ENCODE peak calls at places on chromosome 5, in seven cellular contexts. V is GM12891, W is esophagus muscularis mucosa, C is breast epithelium, G is endothelial cell of umbilical vein, K is HCT116, N is GM12892. I is an unnamed sample.

GRCh38 chr5:15929616-15930303 is 249.8 kb downstream of the MARCHF11 start:
- DNase-seq in W (peak; percentile 37), G (no peak), V (no peak), K (no peak), N (no peak), C (no peak), I (no peak)

GRCh38 chr5:122257000-122257399 is 55.0 kb upstream of the SNCAIP start:
- DNase-seq in K (no peak), N (no peak), W (no peak), G (no peak), C (no peak), V (no peak), I (no peak)

GRCh38 chr5:129125819-129126218 is 31.3 kb downstream of the ISOC1 start:
- DNase-seq in G (no peak), N (no peak), V (peak; percentile 2), C (no peak), W (no peak), K (no peak), I (no peak)

GRCh38 chr5:16007750-16008415 is 171.7 kb downstream of the MARCHF11 start:
- DNase-seq in G (no peak), W (no peak), C (no peak), K (no peak), V (no peak), N (no peak), I (no peak)

GRCh38 chr5:180098991-180099732 is 27.6 kb upstream of the RNF130 start:
- DNase-seq in N (no peak), W (no peak), V (no peak), K (no peak), C (no peak), G (no peak), I (no peak)

GRCh38 chr5:38258319-38259061 is at the start of gene EGFLAM:
- DNase-seq in W (no peak), C (no peak), K (no peak), V (peak; percentile 15), G (no peak), N (no peak), I (no peak)

GRCh38 chr5:77960305-77960704 is 184.2 kb upstream of the TBCA start:
- DNase-seq in N (no peak), V (no peak), C (no peak), W (no peak), G (no peak), K (no peak), I (no peak)

GRCh38 chr5:147552897-147553296 is 43.0 kb upstream of the DPYSL3 start:
- DNase-seq in V (no peak), C (no peak), G (no peak), N (no peak), K (no peak), W (no peak), I (no peak)

GRCh38 chr5:116084231-116084630 is 594 bp upstream of the COMMD10 start:
- DNase-seq in C (no peak), K (no peak), N (peak; percentile 20), G (no peak), W (no peak), V (no peak), I (peak; percentile 43)

GRCh38 chr5:158450761-158451160 is 591.8 kb upstream of the CLINT1 start:
- DNase-seq in C (no peak), K (no peak), W (no peak), G (no peak), V (no peak), N (no peak), I (no peak)

DNA sequence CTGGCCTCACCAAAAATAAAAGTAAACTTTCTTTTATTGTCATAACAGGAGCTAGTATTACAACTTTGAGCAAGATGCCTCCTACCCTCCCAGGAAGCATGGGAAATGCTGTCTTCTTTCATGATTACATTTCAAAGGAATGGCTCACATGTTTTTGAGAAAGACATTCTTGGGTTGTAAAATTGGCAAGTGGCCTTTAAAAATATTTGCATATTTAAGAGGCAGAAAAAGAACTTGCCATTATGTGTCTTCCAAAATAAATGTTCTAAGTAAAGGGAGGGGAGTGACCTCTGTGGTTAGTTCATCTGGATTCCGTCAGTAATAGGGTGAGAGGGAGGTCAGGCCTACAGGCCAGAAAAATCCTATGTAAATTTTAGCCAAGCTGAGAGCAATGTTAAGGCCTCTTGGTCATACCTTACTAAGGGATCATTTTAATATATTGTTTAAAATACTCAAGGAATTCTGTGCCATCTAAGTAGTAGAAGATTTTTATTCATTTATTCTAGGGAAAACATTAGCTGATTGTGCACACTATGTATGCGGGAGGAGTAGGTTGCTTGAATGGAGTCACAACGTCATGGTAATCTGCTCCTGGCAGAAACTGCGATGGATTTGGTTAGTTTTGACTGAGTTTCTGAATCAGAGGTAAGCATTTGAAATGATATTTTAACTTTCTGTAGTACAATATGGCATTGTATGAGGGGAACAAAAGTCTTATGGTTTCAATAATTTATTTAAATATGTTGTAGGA is 1485.7 kb upstream of the CDH9 start:
- DNase-seq in V (no peak), K (no peak), W (no peak), N (no peak), G (peak; percentile 45), C (no peak), I (no peak)
- TF ChIP-seq POLR2AphosphoS5 in V (no peak), K (no peak), W (peak; percentile 23), N (no peak), G (no peak), C (no peak), I (no peak)

DNA sequence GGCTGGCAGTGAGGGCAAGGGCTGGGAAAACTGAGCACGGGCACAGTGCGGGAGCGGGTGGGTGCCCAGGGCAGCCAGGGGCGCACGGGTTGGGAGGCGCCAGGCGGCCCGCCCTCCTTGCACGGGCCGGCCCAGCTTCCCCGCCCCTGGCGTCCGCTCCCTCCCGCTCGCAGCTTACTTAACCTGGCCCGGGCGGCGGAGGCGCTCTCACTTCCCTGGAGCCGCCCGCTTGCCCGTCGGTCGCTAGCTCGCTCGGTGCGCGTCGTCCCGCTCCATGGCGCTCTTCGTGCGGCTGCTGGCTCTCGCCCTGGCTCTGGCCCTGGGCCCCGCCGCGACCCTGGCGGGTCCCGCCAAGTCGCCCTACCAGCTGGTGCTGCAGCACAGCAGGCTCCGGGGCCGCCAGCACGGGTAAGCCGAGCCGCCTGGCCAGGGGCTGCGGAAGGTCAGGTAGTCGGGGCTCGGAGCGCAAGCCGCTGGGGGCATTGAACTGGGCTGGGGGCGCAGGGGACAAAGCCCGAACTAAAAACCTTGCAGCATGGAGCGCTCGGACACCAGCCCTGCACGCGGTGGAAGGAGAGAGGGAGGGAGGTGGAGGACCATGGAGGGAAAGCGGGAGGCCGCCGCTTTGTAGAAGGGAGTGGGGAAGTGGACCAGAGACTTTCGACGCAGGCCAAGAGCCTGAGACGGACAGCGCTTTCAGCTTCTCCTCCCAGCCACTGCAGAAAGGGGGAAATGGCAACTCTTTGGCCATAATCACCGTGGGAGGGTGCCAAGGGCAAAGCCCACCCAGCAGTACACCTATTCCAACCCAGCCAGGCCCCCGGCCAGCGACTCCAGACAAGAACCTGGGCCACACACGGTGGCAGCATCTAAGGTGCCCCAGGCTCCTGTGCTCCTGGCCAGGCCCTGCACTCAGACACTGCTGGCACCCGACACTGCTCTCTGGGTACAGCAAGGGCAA is at the start of gene TGFBI:
- DNase-seq in G (peak; percentile 47), C (no peak), V (no peak), W (no peak), N (no peak), K (no peak), I (peak; percentile 93)
- TF ChIP-seq POLR2A in G (no peak), C (no peak), V (no peak), W (no peak), N (no peak), K (no peak), I (no peak)

DNA sequence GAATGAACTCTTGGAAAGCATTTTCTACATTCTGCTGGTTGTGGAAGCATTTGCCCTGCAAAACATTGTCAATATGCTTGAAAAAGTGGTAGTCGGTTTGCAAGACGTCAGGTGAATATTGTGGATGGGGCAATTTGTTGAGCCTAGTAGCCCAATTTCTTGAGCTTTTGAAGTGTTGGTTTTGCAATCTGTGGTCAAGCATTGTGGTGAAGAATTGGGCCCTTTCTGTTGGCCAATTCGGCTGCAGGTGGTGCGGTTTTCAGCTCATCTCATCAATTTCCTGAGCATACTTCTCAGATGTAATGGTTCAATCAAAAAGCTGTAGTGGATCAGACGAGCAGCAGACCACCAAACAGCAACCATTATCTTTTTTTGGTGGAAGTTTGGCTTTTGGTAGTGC is 426.8 kb upstream of the CDH9 start:
- DNase-seq in N (no peak), K (no peak), W (no peak), G (no peak), C (no peak), V (no peak), I (no peak)
- TF ChIP-seq POLR2AphosphoS5 in N (no peak), K (no peak), W (no peak), G (no peak), C (no peak), V (no peak), I (no peak)

GRCh38 chr5:150065886-150066285 is 20.5 kb downstream of the CSF1R start:
- DNase-seq in C (no peak), G (no peak), W (no peak), K (no peak), N (no peak), V (no peak), I (no peak)
- TF ChIP-seq POLR2A in C (no peak), G (no peak), W (no peak), K (no peak), N (no peak), V (no peak), I (no peak)

GRCh38 chr5:88883059-88883565 is at the start of gene MEF2C:
- DNase-seq in K (peak; percentile 56), N (peak; percentile 33), W (no peak), C (peak; percentile 57), G (peak; percentile 96), V (no peak), I (peak; percentile 72)
- TF ChIP-seq POLR2AphosphoS5 in K (peak; percentile 64), N (peak; percentile 92), W (peak; percentile 93), C (peak; percentile 32), G (peak; percentile 45), V (peak; percentile 92), I (peak; percentile 60)

GRCh38 chr5:149433524-149434131 is 54.5 kb upstream of the IL17B start:
- DNase-seq in G (no peak), W (no peak), V (no peak), N (no peak), K (no peak), C (no peak), I (no peak)

GRCh38 chr5:149435015-149435376 is 55.9 kb upstream of the IL17B start:
- DNase-seq in G (no peak), V (no peak), K (no peak), C (no peak), W (no peak), N (no peak), I (no peak)

GRCh38 chr5:149432861-149433462 is 53.9 kb upstream of the IL17B start:
- DNase-seq in V (no peak), W (no peak), G (no peak), K (no peak), N (no peak), C (no peak), I (no peak)

GRCh38 chr5:149435660-149436059 is 56.6 kb upstream of the IL17B start:
- DNase-seq in G (no peak), N (no peak), V (no peak), K (no peak), C (no peak), W (no peak), I (no peak)

GRCh38 chr5:149434162-149435014 is 55.3 kb upstream of the IL17B start:
- DNase-seq in N (peak; percentile 46), W (no peak), K (no peak), V (peak; percentile 47), G (peak; percentile 64), C (no peak), I (no peak)
- TF ChIP-seq POLR2A in N (no peak), W (no peak), K (no peak), V (no peak), G (no peak), C (no peak), I (no peak)

I was measured in upper lobe of left lung.